ENCODE peak calls at places on chromosomes 2 and 18, in nine cellular contexts. G, Z, S, U, F, H, E, Y and D are unnamed samples.

GRCh38 chr2:33903237-33903636 is 304.1 kb upstream of the FAM98A start:
- DNase-seq in S (no peak), H (no peak), G (no peak), E (no peak), F (no peak), Z (no peak), Y (no peak), U (no peak), D (no peak)

GRCh38 chr2:31227711-31228125 is 6.2 kb upstream of the EHD3 start:
- DNase-seq in U (no peak), E (peak), H (no peak), Y (peak), G (no peak), S (no peak), F (no peak), Z (no peak), D (no peak)

GRCh38 chr18:9802774-9803697 is 82.7 kb upstream of the TXNDC2 start:
- DNase-seq in S (no peak), H (no peak), G (no peak), F (peak), E (no peak), Y (no peak), U (no peak), Z (peak), D (no peak)

GRCh38 chr2:38056216-38056615 is 19.7 kb downstream of the CYP1B1 start:
- DNase-seq in G (no peak), F (no peak), U (no peak), H (no peak), S (no peak), E (no peak), Z (no peak), Y (no peak), D (no peak)

GRCh38 chr2:79129260-79129659 is 9.0 kb downstream of the REG1A start:
- DNase-seq in G (no peak), H (no peak), F (no peak), U (no peak), E (no peak), S (no peak), Z (no peak), Y (no peak), D (no peak)

GRCh38 chr2:121790276-121790956 is 35.0 kb downstream of the TSN start:
- DNase-seq in Y (peak), H (peak), U (no peak), E (no peak), G (peak), S (no peak), Z (no peak), F (no peak), D (no peak)

GRCh38 chr18:3114026-3114425 is 101.1 kb upstream of the LPIN2 start:
- DNase-seq in Y (no peak), S (no peak), H (no peak), E (no peak), F (no peak), U (no peak), Z (no peak), G (no peak), D (no peak)

GRCh38 chr2:37582911-37583310 is 88.5 kb downstream of the CDC42EP3 start:
- DNase-seq in F (no peak), H (no peak), G (no peak), U (no peak), E (no peak), S (no peak), Y (peak), Z (no peak), D (no peak)

GRCh38 chr2:239276813-239277193 is 124.0 kb downstream of the HDAC4 start:
- DNase-seq in F (no peak), Z (peak), H (no peak), E (peak), G (no peak), S (no peak), U (no peak), Y (no peak), D (no peak)

GRCh38 chr2:58155160-58155778 is 85.9 kb downstream of the FANCL start:
- DNase-seq in Z (no peak), Y (no peak), U (no peak), E (no peak), H (no peak), F (no peak), G (no peak), S (no peak), D (no peak)

GRCh38 chr2:128607440-128607839 is 288.8 kb upstream of the HS6ST1 start:
- DNase-seq in F (peak), U (no peak), Y (no peak), S (no peak), Z (no peak), H (no peak), G (no peak), E (no peak), D (no peak)

GRCh38 chr2:46383113-46383395 is 85.8 kb downstream of the EPAS1 start:
- DNase-seq in G (no peak), E (no peak), U (no peak), F (no peak), S (no peak), Y (no peak), H (no peak), Z (no peak), D (no peak)

GRCh38 chr2:17658251-17658843 is 95.3 kb downstream of the SMC6 start:
- DNase-seq in Y (peak), E (no peak), F (no peak), G (no peak), S (no peak), U (peak), Z (no peak), H (no peak), D (no peak)

GRCh38 chr2:20444113-20444992 is 2.5 kb upstream of the RHOB start:
- DNase-seq in Z (peak), Y (peak), H (no peak), S (no peak), F (peak), G (no peak), E (no peak), U (no peak), D (no peak)

GRCh38 chr2:179174240-179174639 is 90.4 kb downstream of the SESTD1 start:
- DNase-seq in S (no peak), F (no peak), E (no peak), U (no peak), G (no peak), H (no peak), Y (no peak), Z (no peak), D (no peak)

GRCh38 chr2:126048719-126049118 is 607.2 kb upstream of the GYPC start:
- DNase-seq in Y (no peak), E (no peak), U (no peak), G (no peak), S (no peak), H (no peak), F (no peak), Z (no peak), D (no peak)

GRCh38 chr2:10305715-10306114 is 3.0 kb downstream of the HPCAL1 start:
- DNase-seq in F (no peak), G (no peak), Z (peak), U (no peak), Y (no peak), S (no peak), H (no peak), E (peak), D (no peak)

GRCh38 chr18:24497052-24497754 is 36.8 kb downstream of the HRH4 start:
- DNase-seq in U (no peak), Y (peak), H (no peak), F (no peak), Z (no peak), E (no peak), S (no peak), G (no peak), D (no peak)

GRCh38 chr2:79876430-79876829 is 363.6 kb downstream of the CTNNA2 start:
- DNase-seq in U (peak), F (no peak), E (no peak), S (no peak), Z (no peak), Y (no peak), G (no peak), H (no peak), D (no peak)

GRCh38 chr2:65351234-65351947 is 81.0 kb downstream of the SPRED2 start:
- DNase-seq in S (no peak), Z (no peak), F (no peak), E (no peak), H (peak), G (no peak), Y (peak), U (no peak), D (no peak)

GRCh38 chr2:120941571-120941970 is 205.9 kb downstream of the GLI2 start:
- DNase-seq in E (no peak), Z (no peak), H (no peak), Y (no peak), F (no peak), G (no peak), S (no peak), U (no peak), D (no peak)

GRCh38 chr18:46408334-46408987 is 248.6 kb downstream of the LOXHD1 start:
- DNase-seq in E (peak), G (peak), Z (no peak), S (no peak), Y (no peak), U (peak), H (no peak), F (no peak), D (no peak)

DNA sequence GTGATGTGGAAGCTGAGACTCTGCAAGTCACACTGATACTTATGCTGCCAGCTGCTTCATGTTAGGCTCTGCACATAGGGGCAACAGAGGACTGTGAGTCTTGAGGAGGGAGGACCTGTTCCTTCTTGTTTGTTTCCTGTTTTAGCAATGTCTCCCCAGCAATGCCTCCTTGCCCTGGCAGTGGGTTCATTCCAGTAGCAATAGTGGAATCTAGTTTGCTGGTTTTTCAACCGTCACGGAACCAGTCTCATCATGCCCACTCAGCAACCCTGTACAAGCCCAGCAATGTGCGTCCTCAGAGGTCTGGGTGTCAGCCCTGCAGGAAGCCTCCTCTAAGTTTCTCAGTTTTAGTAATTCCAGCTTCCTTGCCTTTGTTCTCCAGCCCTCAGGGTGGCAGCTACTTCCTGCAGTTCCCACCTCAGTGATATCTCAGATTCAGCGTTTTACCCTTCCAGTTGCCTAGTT is 20.5 kb upstream of the ITGB6 start:
- DNase-seq in U (peak), Z (no peak), F (no peak), E (no peak), S (peak), H (no peak), Y (no peak), G (no peak), D (no peak)
- TF ChIP-seq CTCF in U (no peak), Z (no peak), F (no peak), E (no peak), S (no peak), H (no peak), Y (no peak), G (no peak), D (no peak)

GRCh38 chr2:61900246-61900645 is 5.2 kb upstream of the COMMD1 start:
- DNase-seq in Z (no peak), S (no peak), E (no peak), Y (no peak), U (no peak), H (no peak), G (no peak), F (no peak), D (no peak)

GRCh38 chr2:61898810-61899209 is 6.7 kb upstream of the COMMD1 start:
- DNase-seq in Z (no peak), Y (peak), S (no peak), F (no peak), U (peak), G (no peak), E (no peak), H (no peak), D (no peak)
- TF ChIP-seq CTCF in Z (peak), Y (peak), S (no peak), F (no peak), U (peak), G (peak), E (peak), H (peak), D (no peak)

GRCh38 chr2:3806730-3807129 is 103.4 kb downstream of the DCDC2C start:
- DNase-seq in S (no peak), U (no peak), G (no peak), Y (no peak), H (no peak), E (no peak), F (no peak), Z (no peak), D (no peak)

GRCh38 chr2:3807853-3808252 is 104.5 kb downstream of the DCDC2C start:
- DNase-seq in G (no peak), F (no peak), E (no peak), S (no peak), U (no peak), Y (no peak), Z (no peak), H (no peak), D (no peak)

GRCh38 chr2:3801506-3801905 is 98.1 kb downstream of the DCDC2C start:
- DNase-seq in S (no peak), E (no peak), F (no peak), U (no peak), H (no peak), Y (no peak), Z (no peak), G (no peak), D (no peak)

GRCh38 chr2:3805120-3805519 is 101.7 kb downstream of the DCDC2C start:
- DNase-seq in G (peak), E (peak), F (no peak), S (no peak), H (no peak), Z (no peak), Y (no peak), U (peak), D (no peak)
- TF ChIP-seq CTCF in G (peak), E (peak), F (no peak), S (no peak), H (peak), Z (no peak), Y (peak), U (peak), D (no peak)

GRCh38 chr18:832085-832681 is 20.1 kb upstream of the YES1 start:
- DNase-seq in S (no peak), E (peak), G (no peak), Z (peak), H (no peak), U (peak), F (no peak), Y (peak), D (no peak)
- TF ChIP-seq CTCF in S (no peak), E (peak), G (peak), Z (no peak), H (no peak), U (no peak), F (no peak), Y (no peak), D (no peak)

DNA sequence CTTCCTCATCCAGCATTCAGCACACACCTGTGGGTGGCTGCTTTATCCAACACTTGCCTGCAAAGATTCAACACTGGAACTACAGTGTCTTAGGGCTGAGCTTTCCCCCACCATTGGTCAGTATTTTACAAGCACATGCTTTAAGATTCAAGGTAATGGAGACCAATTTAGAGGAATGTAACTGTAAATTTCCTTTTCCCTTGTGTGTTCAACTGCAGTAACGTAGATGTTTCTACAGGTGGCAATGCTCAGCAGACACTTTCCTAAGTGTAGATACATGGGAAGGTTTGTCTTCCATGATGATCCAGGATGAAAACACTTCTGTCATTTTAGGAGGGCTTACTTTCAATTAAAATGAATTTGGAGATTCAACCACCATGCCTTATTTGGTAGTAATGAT is 143.6 kb upstream of the PXDN start:
- DNase-seq in U (no peak), F (no peak), G (peak), Z (no peak), E (no peak), Y (no peak), H (no peak), S (no peak), D (no peak)
- TF ChIP-seq CTCF in U (peak), F (no peak), G (peak), Z (no peak), E (peak), Y (no peak), H (peak), S (no peak), D (no peak)

DNA sequence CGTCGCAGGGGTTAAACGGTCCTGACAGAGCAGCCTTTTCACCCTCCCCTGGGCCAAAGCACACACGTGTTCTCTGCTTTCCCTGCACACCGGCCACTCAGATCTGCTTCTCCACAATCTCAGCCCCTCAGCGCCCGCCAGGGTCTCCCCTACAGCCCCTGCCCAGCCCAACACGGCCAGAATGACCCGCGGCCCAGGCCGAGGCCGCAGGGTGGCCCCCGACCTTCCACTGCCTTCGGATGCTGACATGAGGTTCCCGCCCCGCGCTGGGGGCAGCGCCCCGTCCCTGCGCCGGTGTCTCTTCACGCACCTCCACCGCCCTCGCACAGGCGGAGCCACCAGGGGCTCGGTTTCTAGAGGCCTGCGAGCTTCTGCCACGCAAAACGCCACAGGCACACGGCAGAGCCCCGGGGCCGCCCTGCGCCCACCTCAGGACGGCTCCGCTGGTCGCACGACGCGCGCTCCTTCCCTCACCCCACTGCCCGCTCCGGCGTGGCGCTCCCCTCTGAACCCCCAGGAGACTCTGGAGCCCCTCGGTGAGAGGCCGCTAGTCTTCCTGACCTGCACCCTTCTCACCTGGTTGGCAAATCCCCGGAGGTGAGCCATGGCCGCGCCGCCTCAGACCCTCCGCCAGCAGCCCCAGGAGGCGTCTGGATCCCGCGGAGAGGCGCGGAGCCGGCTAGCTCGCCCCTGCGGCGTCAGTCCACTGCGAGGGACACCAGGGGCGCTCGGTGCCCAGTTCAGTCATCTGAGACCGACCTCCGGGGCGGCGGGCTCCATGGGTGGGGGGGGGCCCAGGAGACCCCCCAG is 749 bp downstream of the STK25 start:
- DNase-seq in E (peak), H (no peak), S (no peak), U (peak), Z (peak), F (no peak), Y (peak), G (peak), D (no peak)
- TF ChIP-seq CTCF in E (peak), H (peak), S (no peak), U (peak), Z (peak), F (peak), Y (peak), G (no peak), D (no peak)

DNA sequence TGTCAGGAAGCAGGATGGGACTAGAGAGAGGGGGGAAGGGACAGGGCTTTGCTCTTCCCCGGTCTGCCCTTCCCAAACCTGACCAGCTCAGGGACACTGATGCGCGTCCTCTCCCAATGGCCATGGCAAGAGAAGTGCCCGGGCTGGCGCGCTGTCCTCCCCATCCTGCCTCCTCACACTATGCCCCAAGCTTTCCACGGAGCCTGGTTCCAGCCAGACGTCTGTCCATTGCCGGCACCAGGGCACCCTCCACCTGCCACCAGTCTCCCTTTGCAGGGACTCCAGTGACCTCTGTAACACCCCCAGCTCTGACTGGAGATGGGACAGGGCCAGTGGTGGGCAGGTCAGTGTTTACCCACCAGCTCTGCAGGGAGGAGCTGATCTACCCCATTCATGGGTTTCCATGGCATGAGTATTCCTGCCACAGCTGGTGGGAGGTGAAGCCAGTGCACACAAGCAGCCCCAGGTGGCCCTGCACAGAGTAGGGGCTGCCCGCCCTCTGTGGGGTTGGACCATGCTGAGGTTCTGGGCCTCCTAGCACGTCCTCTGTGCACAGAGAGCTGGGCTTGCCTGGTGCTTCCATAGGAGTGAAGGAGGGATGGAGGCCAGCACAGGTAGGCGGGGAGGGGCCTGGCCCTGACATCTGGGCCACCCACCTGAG is 109.5 kb downstream of the PXDN start:
- DNase-seq in Z (no peak), E (no peak), G (no peak), F (no peak), S (no peak), H (no peak), Y (no peak), U (no peak), D (no peak)
- TF ChIP-seq CTCF in Z (no peak), E (no peak), G (no peak), F (no peak), S (no peak), H (no peak), Y (no peak), U (no peak), D (no peak)

GRCh38 chr2:53021828-53022227 is 745.8 kb upstream of the CHAC2 start:
- DNase-seq in F (no peak), U (no peak), H (no peak), S (no peak), Y (no peak), G (no peak), E (no peak), Z (no peak), D (no peak)

GRCh38 chr2:53018830-53019425 is 748.7 kb upstream of the CHAC2 start:
- DNase-seq in S (no peak), U (no peak), F (no peak), E (no peak), G (peak), H (no peak), Z (no peak), Y (peak), D (no peak)

GRCh38 chr2:53021285-53021684 is 746.3 kb upstream of the CHAC2 start:
- DNase-seq in G (no peak), E (no peak), U (no peak), Y (peak), F (no peak), Z (no peak), H (no peak), S (no peak), D (no peak)
- TF ChIP-seq CTCF in G (no peak), E (no peak), U (no peak), Y (no peak), F (no peak), Z (no peak), H (no peak), S (no peak), D (no peak)

GRCh38 chr2:198471291-198471690 is 666.9 kb downstream of the PLCL1 start:
- DNase-seq in H (no peak), Z (no peak), F (no peak), E (no peak), G (no peak), Y (no peak), S (no peak), U (no peak), D (no peak)
- TF ChIP-seq CTCF in H (peak), Z (no peak), F (no peak), E (peak), G (no peak), Y (no peak), S (no peak), U (no peak), D (no peak)